ENCODE peak calls at places on chromosomes 1 and 21, in four cellular contexts. N is NCI-H774, L is NCI-H510A treated with DMSO at 0.1 percent for 48 hours, R is cardiac septum. I is an unnamed sample.

GRCh38 chr1:205199090-205199930 is 12.2 kb downstream of the DSTYK start:
- DNase-seq in R (no peak), L (no peak), N (no peak), I (no peak)

GRCh38 chr1:16387201-16388185 is 20.5 kb downstream of the SZRD1 start:
- DNase-seq in R (no peak), L (no peak), N (no peak), I (no peak)

GRCh38 chr1:45619149-45619921 is 4.5 kb downstream of the CCDC17 start:
- DNase-seq in L (no peak), R (no peak), N (no peak), I (no peak)

GRCh38 chr1:66927528-66927927 is 2.7 kb downstream of the MIER1 start:
- DNase-seq in N (no peak), R (no peak), L (no peak), I (no peak)

GRCh38 chr1:5338466-5338865 is 653.8 kb downstream of the NPHP4 start:
- DNase-seq in R (no peak), L (no peak), N (no peak), I (no peak)

GRCh38 chr1:79852004-79852403 is 845.5 kb upstream of the ADGRL4 start:
- DNase-seq in L (peak), N (no peak), R (no peak), I (no peak)

GRCh38 chr21:45153358-45154318 is 79.3 kb downstream of the ADARB1 start:
- DNase-seq in R (peak), N (no peak), L (no peak), I (no peak)

GRCh38 chr1:36306210-36306901 is at the start of gene SH3D21:
- DNase-seq in R (no peak), N (peak), L (peak), I (peak)

GRCh38 chr1:64203420-64203819 is at the start of gene UBE2U:
- DNase-seq in N (no peak), L (no peak), R (no peak), I (no peak)

GRCh38 chr1:56469640-56470371 is 109.6 kb downstream of the PLPP3 start:
- DNase-seq in R (no peak), L (no peak), N (no peak), I (no peak)

GRCh38 chr1:90730247-90731022 is 13.3 kb upstream of the BARHL2 start:
- DNase-seq in L (no peak), R (no peak), N (no peak), I (no peak)

GRCh38 chr1:23393706-23394105 is 24.1 kb upstream of the ZNF436 start:
- DNase-seq in N (no peak), R (no peak), L (no peak), I (no peak)

GRCh38 chr1:197614916-197615692 is 160.2 kb downstream of the DENND1B start:
- DNase-seq in N (peak), R (no peak), L (peak), I (peak)

GRCh38 chr1:85001742-85002141 is 4.8 kb upstream of the MCOLN2 start:
- DNase-seq in N (no peak), L (no peak), R (no peak), I (no peak)

GRCh38 chr1:25672763-25673409 is 56.3 kb downstream of the MAN1C1 start:
- DNase-seq in R (no peak), N (no peak), L (no peak), I (no peak)

GRCh38 chr1:113835686-113836290 is 23.5 kb upstream of the RSBN1 start:
- DNase-seq in N (peak), R (no peak), L (peak), I (peak)

GRCh38 chr1:89719502-89720306 is 86.8 kb downstream of the LRRC8C start:
- DNase-seq in N (no peak), R (no peak), L (no peak), I (peak)

GRCh38 chr21:38223893-38224540 is 32.8 kb upstream of the KCNJ15 start:
- DNase-seq in N (peak), R (no peak), L (no peak), I (no peak)

GRCh38 chr1:59692591-59692990 is 122.2 kb upstream of the HOOK1 start:
- DNase-seq in R (no peak), N (no peak), L (peak), I (peak)

GRCh38 chr1:181488884-181489283 is 5.6 kb downstream of the CACNA1E start:
- DNase-seq in L (no peak), R (no peak), N (no peak), I (no peak)

GRCh38 chr1:50474859-50475809 is 51.9 kb upstream of the DMRTA2 start:
- DNase-seq in N (peak), R (no peak), L (no peak), I (peak)

GRCh38 chr1:183075861-183076260 is 52.6 kb downstream of the LAMC1 start:
- DNase-seq in R (no peak), L (no peak), N (no peak), I (no peak)

GRCh38 chr21:41868062-41868710 is 11.0 kb downstream of the PRDM15 start:
- DNase-seq in R (no peak), N (no peak), L (no peak), I (no peak)

GRCh38 chr1:167629681-167630567 is at the start of gene RCSD1:
- DNase-seq in R (peak), N (no peak), L (no peak), I (no peak)

I was measured in NCI-H146.